ENCODE peak calls at places on chromosomes 4 and X, in nine cellular contexts. E is tibial artery; Y is breast epithelium; C is heart left ventricle; A is NCI-H1105; X is iPS-NIHi11; L is glutamatergic neuron; M is stimulated activated CD4-positive, alpha-beta T cell treated with anti-CD3 and anti-CD28 coated beads, Interleukin-4, amount 100 ng/mL, for 4 hours; Q is amygdala. T is an unnamed sample.

GRCh38 chr4:149522031-149522430 is 293.6 kb downstream of the IQCM start:
- DNase-seq in X (no peak), Q (no peak), C (no peak), L (no peak), A (no peak), M (no peak), Y (no peak), E (no peak), T (no peak)

GRCh38 chr4:123832173-123833026 is 435.8 kb downstream of the SPRY1 start:
- DNase-seq in X (no peak), M (no peak), E (peak), Y (no peak), A (no peak), L (no peak), C (peak), Q (no peak), T (no peak)

GRCh38 chr4:6405417-6405747 is 67.0 kb downstream of the PPP2R2C start:
- DNase-seq in M (no peak), C (no peak), L (peak), X (no peak), Q (no peak), E (no peak), A (no peak), Y (no peak), T (no peak)

GRCh38 chrX:5113128-5113527 is 1115.5 kb downstream of the NLGN4X start:
- DNase-seq in L (no peak), A (peak), M (no peak), Q (no peak), E (no peak), X (peak), C (no peak), Y (no peak), T (no peak)

GRCh38 chr4:153140294-153140693 is 63.9 kb upstream of the TRIM2 start:
- DNase-seq in L (peak), M (no peak), C (no peak), X (no peak), A (no peak), Q (no peak), E (no peak), Y (no peak), T (no peak)

GRCh38 chrX:37767438-37767837 is 12.4 kb upstream of the CYBB start:
- DNase-seq in E (no peak), L (no peak), Q (no peak), M (no peak), C (no peak), A (no peak), X (no peak), Y (no peak), T (no peak)

GRCh38 chr4:180932365-180933001 is 1310.7 kb upstream of the TENM3 start:
- DNase-seq in E (no peak), Q (no peak), X (no peak), C (no peak), A (no peak), L (no peak), Y (no peak), M (no peak), T (no peak)

GRCh38 chr4:26782168-26782829 is 78.3 kb upstream of the STIM2 start:
- DNase-seq in E (no peak), X (no peak), C (no peak), Y (no peak), A (no peak), Q (no peak), L (no peak), M (no peak), T (no peak)

GRCh38 chr4:142091691-142092182 is 455.4 kb downstream of the IL15 start:
- DNase-seq in X (no peak), Y (no peak), A (no peak), L (no peak), M (no peak), C (peak), E (peak), Q (no peak), T (no peak)

GRCh38 chr4:15457401-15458201 is 12.1 kb upstream of the CC2D2A start:
- DNase-seq in C (no peak), Q (no peak), Y (no peak), E (no peak), X (peak), A (peak), L (no peak), M (no peak), T (peak)

GRCh38 chr4:38867478-38868054 is at the start of gene FAM114A1:
- DNase-seq in L (peak), Q (peak), C (peak), A (peak), Y (peak), X (peak), E (peak), M (peak), T (peak)

GRCh38 chr4:54971474-54971950 is 153.9 kb downstream of the KDR start:
- DNase-seq in Y (no peak), L (no peak), C (no peak), E (no peak), A (no peak), X (peak), Q (no peak), M (no peak), T (no peak)

GRCh38 chr4:165542476-165542875 is 163.7 kb downstream of the CPE start:
- DNase-seq in E (no peak), Y (no peak), A (no peak), X (no peak), C (no peak), Q (no peak), M (no peak), L (no peak), T (no peak)

GRCh38 chrX:119015407-119016242 is 41.2 kb downstream of the LONRF3 start:
- DNase-seq in Q (no peak), C (peak), M (peak), A (no peak), E (peak), L (no peak), Y (peak), X (no peak), T (peak)

GRCh38 chr4:110619401-110620247 is 3.3 kb downstream of the PITX2 start:
- DNase-seq in A (no peak), Y (no peak), E (no peak), M (no peak), L (no peak), Q (no peak), C (no peak), X (peak), T (no peak)

GRCh38 chr4:132642196-132642817 is 506.8 kb upstream of the PCDH10 start:
- DNase-seq in M (no peak), L (peak), X (peak), A (no peak), Y (no peak), E (no peak), C (no peak), Q (no peak), T (no peak)

GRCh38 chrX:71366674-71367256 is 608 bp downstream of the TAF1 start:
- DNase-seq in E (peak), M (peak), Y (no peak), X (peak), C (peak), A (no peak), L (peak), Q (no peak), T (peak)

GRCh38 chr4:59966758-59967157 is 1233.4 kb upstream of the ADGRL3 start:
- DNase-seq in X (no peak), M (no peak), Y (no peak), A (no peak), Q (no peak), C (no peak), L (no peak), E (no peak), T (no peak)

T was measured in stimulated activated naive B cell treated with anti-CD40 and anti-IgM and Interleukin-4, amounts not matched to agents 10 μg/mL and 1 μg/mL and 100 μg/mL, for 72 hours.